ENCODE peak calls at places on chromosomes 7 and 10, in eight cellular contexts. One of them, this sample, is unnamed.

GRCh38 chr10:3935933-3936359 is 150.9 kb upstream of the KLF6 start:
- DNase-seq in CD8-positive, alpha-beta T cell: no peak
- DNase-seq in HL-60: no peak
- DNase-seq in dorsolateral prefrontal cortex: no peak
- DNase-seq in prostate gland: peak
- DNase-seq in A549: no peak
- DNase-seq in PC-3: peak
- DNase-seq in adrenal gland: no peak
- DNase-seq in this sample: peak

GRCh38 chr7:1460757-1461639 is 1.7 kb upstream of the MICALL2 start:
- DNase-seq in CD8-positive, alpha-beta T cell: no peak
- DNase-seq in A549: peak
- DNase-seq in dorsolateral prefrontal cortex: no peak
- DNase-seq in adrenal gland: peak
- DNase-seq in HL-60: peak
- DNase-seq in PC-3: peak
- DNase-seq in prostate gland: peak
- DNase-seq in this sample: peak

GRCh38 chr10:99248824-99249223 is 13.2 kb upstream of the HPSE2 start:
- DNase-seq in HL-60: no peak
- DNase-seq in CD8-positive, alpha-beta T cell: no peak
- DNase-seq in PC-3: no peak
- DNase-seq in prostate gland: no peak
- DNase-seq in dorsolateral prefrontal cortex: no peak
- DNase-seq in adrenal gland: no peak
- DNase-seq in A549: no peak
- DNase-seq in this sample: no peak

GRCh38 chr7:141993354-141993753 is 2.3 kb upstream of the MGAM start:
- DNase-seq in A549: no peak
- DNase-seq in CD8-positive, alpha-beta T cell: no peak
- DNase-seq in HL-60: no peak
- DNase-seq in dorsolateral prefrontal cortex: no peak
- DNase-seq in PC-3: no peak
- DNase-seq in adrenal gland: no peak
- DNase-seq in prostate gland: no peak
- DNase-seq in this sample: no peak

GRCh38 chr7:30091431-30092386 is 43.1 kb upstream of the MTURN start:
- DNase-seq in HL-60: no peak
- DNase-seq in adrenal gland: no peak
- DNase-seq in PC-3: peak
- DNase-seq in prostate gland: no peak
- DNase-seq in A549: peak
- DNase-seq in CD8-positive, alpha-beta T cell: no peak
- DNase-seq in dorsolateral prefrontal cortex: no peak
- DNase-seq in this sample: no peak

GRCh38 chr7:91777522-91777921 is 103.0 kb downstream of the MTERF1 start:
- DNase-seq in dorsolateral prefrontal cortex: no peak
- DNase-seq in PC-3: no peak
- DNase-seq in HL-60: no peak
- DNase-seq in CD8-positive, alpha-beta T cell: no peak
- DNase-seq in adrenal gland: no peak
- DNase-seq in prostate gland: no peak
- DNase-seq in A549: no peak
- DNase-seq in this sample: no peak

GRCh38 chr10:121536271-121536918 is 61.8 kb downstream of the FGFR2 start:
- DNase-seq in HL-60: no peak
- DNase-seq in adrenal gland: no peak
- DNase-seq in PC-3: no peak
- DNase-seq in prostate gland: no peak
- DNase-seq in CD8-positive, alpha-beta T cell: no peak
- DNase-seq in dorsolateral prefrontal cortex: peak
- DNase-seq in A549: no peak
- DNase-seq in this sample: no peak

GRCh38 chr10:129777687-129778086 is 186.4 kb downstream of the EBF3 start:
- DNase-seq in A549: no peak
- DNase-seq in dorsolateral prefrontal cortex: no peak
- DNase-seq in HL-60: no peak
- DNase-seq in PC-3: no peak
- DNase-seq in adrenal gland: no peak
- DNase-seq in prostate gland: no peak
- DNase-seq in CD8-positive, alpha-beta T cell: no peak
- DNase-seq in this sample: no peak

GRCh38 chr7:50315739-50316671 is 11.5 kb downstream of the IKZF1 start:
- DNase-seq in dorsolateral prefrontal cortex: no peak
- DNase-seq in CD8-positive, alpha-beta T cell: no peak
- DNase-seq in adrenal gland: no peak
- DNase-seq in prostate gland: no peak
- DNase-seq in A549: no peak
- DNase-seq in HL-60: no peak
- DNase-seq in PC-3: no peak
- DNase-seq in this sample: no peak

GRCh38 chr7:157415486-157415885 is 78.7 kb downstream of the DNAJB6 start:
- DNase-seq in HL-60: no peak
- DNase-seq in PC-3: no peak
- DNase-seq in A549: no peak
- DNase-seq in CD8-positive, alpha-beta T cell: no peak
- DNase-seq in prostate gland: no peak
- DNase-seq in adrenal gland: no peak
- DNase-seq in dorsolateral prefrontal cortex: no peak
- DNase-seq in this sample: no peak

GRCh38 chr10:33899578-33900531 is 565.4 kb upstream of the NRP1 start:
- DNase-seq in HL-60: no peak
- DNase-seq in A549: no peak
- DNase-seq in CD8-positive, alpha-beta T cell: no peak
- DNase-seq in PC-3: peak
- DNase-seq in adrenal gland: no peak
- DNase-seq in prostate gland: peak
- DNase-seq in dorsolateral prefrontal cortex: no peak
- DNase-seq in this sample: no peak

GRCh38 chr7:101163281-101164070 is 1.9 kb downstream of the VGF start:
- DNase-seq in CD8-positive, alpha-beta T cell: no peak
- DNase-seq in HL-60: peak
- DNase-seq in adrenal gland: no peak
- DNase-seq in A549: peak
- DNase-seq in dorsolateral prefrontal cortex: no peak
- DNase-seq in prostate gland: no peak
- DNase-seq in PC-3: peak
- DNase-seq in this sample: no peak

GRCh38 chr10:24215193-24215592 is 6.3 kb downstream of the KIAA1217 start:
- DNase-seq in prostate gland: no peak
- DNase-seq in dorsolateral prefrontal cortex: no peak
- DNase-seq in HL-60: no peak
- DNase-seq in adrenal gland: no peak
- DNase-seq in CD8-positive, alpha-beta T cell: no peak
- DNase-seq in A549: no peak
- DNase-seq in PC-3: no peak
- DNase-seq in this sample: peak
- H3K27ac ChIP-seq in prostate gland: peak
- H3K27ac ChIP-seq in dorsolateral prefrontal cortex: no peak
- H3K27ac ChIP-seq in HL-60: no peak
- H3K27ac ChIP-seq in adrenal gland: no peak
- H3K27ac ChIP-seq in CD8-positive, alpha-beta T cell: no peak
- H3K27ac ChIP-seq in A549: no peak
- H3K27ac ChIP-seq in PC-3: no peak
- H3K27ac ChIP-seq in this sample: peak

GRCh38 chr7:140225562-140226249 is 48.9 kb upstream of the KDM7A start:
- DNase-seq in adrenal gland: no peak
- DNase-seq in CD8-positive, alpha-beta T cell: peak
- DNase-seq in PC-3: no peak
- DNase-seq in prostate gland: no peak
- DNase-seq in dorsolateral prefrontal cortex: peak
- DNase-seq in HL-60: no peak
- DNase-seq in A549: no peak
- DNase-seq in this sample: no peak
- H3K27ac ChIP-seq in adrenal gland: no peak
- H3K27ac ChIP-seq in CD8-positive, alpha-beta T cell: no peak
- H3K27ac ChIP-seq in PC-3: no peak
- H3K27ac ChIP-seq in prostate gland: no peak
- H3K27ac ChIP-seq in dorsolateral prefrontal cortex: no peak
- H3K27ac ChIP-seq in HL-60: no peak
- H3K27ac ChIP-seq in A549: no peak
- H3K27ac ChIP-seq in this sample: no peak

GRCh38 chr10:44969854-44970253 is 8.8 kb downstream of the DEPP1 start:
- DNase-seq in HL-60: no peak
- DNase-seq in adrenal gland: no peak
- DNase-seq in dorsolateral prefrontal cortex: no peak
- DNase-seq in prostate gland: no peak
- DNase-seq in CD8-positive, alpha-beta T cell: no peak
- DNase-seq in PC-3: no peak
- DNase-seq in A549: no peak
- DNase-seq in this sample: no peak

GRCh38 chr10:44968101-44968886 is 8.7 kb downstream of the RASSF4 start:
- DNase-seq in HL-60: peak
- DNase-seq in CD8-positive, alpha-beta T cell: no peak
- DNase-seq in dorsolateral prefrontal cortex: no peak
- DNase-seq in A549: no peak
- DNase-seq in adrenal gland: peak
- DNase-seq in prostate gland: no peak
- DNase-seq in PC-3: no peak
- DNase-seq in this sample: no peak

GRCh38 chr10:44970812-44971395 is 7.7 kb downstream of the DEPP1 start:
- DNase-seq in adrenal gland: no peak
- DNase-seq in A549: no peak
- DNase-seq in prostate gland: no peak
- DNase-seq in dorsolateral prefrontal cortex: no peak
- DNase-seq in CD8-positive, alpha-beta T cell: no peak
- DNase-seq in PC-3: no peak
- DNase-seq in HL-60: no peak
- DNase-seq in this sample: no peak

GRCh38 chr10:44967596-44967995 is 8.0 kb downstream of the RASSF4 start:
- DNase-seq in HL-60: peak
- DNase-seq in adrenal gland: no peak
- DNase-seq in PC-3: no peak
- DNase-seq in A549: no peak
- DNase-seq in prostate gland: no peak
- DNase-seq in CD8-positive, alpha-beta T cell: no peak
- DNase-seq in dorsolateral prefrontal cortex: no peak
- DNase-seq in this sample: no peak

DNA sequence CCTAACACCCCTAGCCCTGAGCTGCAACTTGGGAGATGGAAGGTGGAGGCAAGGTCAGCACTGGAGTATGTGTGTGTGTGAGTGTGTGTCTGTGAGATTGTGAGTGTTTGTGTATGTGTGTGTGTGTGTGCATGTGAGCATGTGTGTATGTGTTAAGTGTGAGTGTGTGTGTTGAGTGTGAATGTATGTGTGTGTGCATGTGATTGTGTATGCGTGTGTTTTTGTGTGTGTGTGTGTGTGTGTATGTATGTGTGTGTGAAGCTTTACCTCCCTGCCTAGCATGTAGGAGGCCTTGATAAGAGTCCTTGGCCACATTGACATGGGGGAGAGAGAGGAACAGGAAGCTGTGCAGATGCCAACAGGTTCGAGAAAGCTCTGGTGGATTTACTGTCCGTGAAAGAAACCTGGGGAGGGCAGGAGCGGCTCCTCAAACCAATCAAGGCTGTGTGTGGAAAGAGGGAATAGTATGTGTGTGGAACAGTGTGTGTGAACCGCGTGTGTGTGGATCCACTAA is 9.3 kb downstream of the RASSF4 start:
- DNase-seq in CD8-positive, alpha-beta T cell: no peak
- DNase-seq in HL-60: peak
- DNase-seq in A549: no peak
- DNase-seq in dorsolateral prefrontal cortex: no peak
- DNase-seq in PC-3: no peak
- DNase-seq in prostate gland: no peak
- DNase-seq in adrenal gland: no peak
- DNase-seq in this sample: no peak
- H3K27ac ChIP-seq in CD8-positive, alpha-beta T cell: no peak
- H3K27ac ChIP-seq in HL-60: peak
- H3K27ac ChIP-seq in A549: no peak
- H3K27ac ChIP-seq in dorsolateral prefrontal cortex: peak
- H3K27ac ChIP-seq in PC-3: no peak
- H3K27ac ChIP-seq in prostate gland: no peak
- H3K27ac ChIP-seq in adrenal gland: no peak
- H3K27ac ChIP-seq in this sample: no peak

GRCh38 chr10:51786684-51787035 is 87.3 kb upstream of the CSTF2T start:
- DNase-seq in HL-60: no peak
- DNase-seq in CD8-positive, alpha-beta T cell: no peak
- DNase-seq in dorsolateral prefrontal cortex: no peak
- DNase-seq in PC-3: no peak
- DNase-seq in prostate gland: no peak
- DNase-seq in A549: no peak
- DNase-seq in adrenal gland: no peak
- DNase-seq in this sample: no peak
- H3K27ac ChIP-seq in HL-60: no peak
- H3K27ac ChIP-seq in CD8-positive, alpha-beta T cell: no peak
- H3K27ac ChIP-seq in dorsolateral prefrontal cortex: no peak
- H3K27ac ChIP-seq in PC-3: no peak
- H3K27ac ChIP-seq in prostate gland: no peak
- H3K27ac ChIP-seq in A549: no peak
- H3K27ac ChIP-seq in adrenal gland: no peak
- H3K27ac ChIP-seq in this sample: no peak

GRCh38 chr10:73404690-73405089 is 9.2 kb downstream of the ANXA7 start:
- DNase-seq in A549: no peak
- DNase-seq in CD8-positive, alpha-beta T cell: no peak
- DNase-seq in adrenal gland: no peak
- DNase-seq in prostate gland: no peak
- DNase-seq in dorsolateral prefrontal cortex: no peak
- DNase-seq in HL-60: no peak
- DNase-seq in PC-3: no peak
- DNase-seq in this sample: no peak

GRCh38 chr10:73398024-73398423 is 15.8 kb downstream of the ANXA7 start:
- DNase-seq in dorsolateral prefrontal cortex: no peak
- DNase-seq in A549: peak
- DNase-seq in prostate gland: no peak
- DNase-seq in CD8-positive, alpha-beta T cell: no peak
- DNase-seq in adrenal gland: no peak
- DNase-seq in HL-60: no peak
- DNase-seq in PC-3: peak
- DNase-seq in this sample: no peak

GRCh38 chr10:73401636-73402035 is 12.2 kb downstream of the ANXA7 start:
- DNase-seq in dorsolateral prefrontal cortex: no peak
- DNase-seq in prostate gland: no peak
- DNase-seq in A549: no peak
- DNase-seq in adrenal gland: no peak
- DNase-seq in HL-60: no peak
- DNase-seq in PC-3: no peak
- DNase-seq in CD8-positive, alpha-beta T cell: no peak
- DNase-seq in this sample: no peak

GRCh38 chr10:73399054-73399453 is 14.8 kb downstream of the ANXA7 start:
- DNase-seq in A549: no peak
- DNase-seq in PC-3: no peak
- DNase-seq in CD8-positive, alpha-beta T cell: no peak
- DNase-seq in HL-60: no peak
- DNase-seq in dorsolateral prefrontal cortex: no peak
- DNase-seq in adrenal gland: no peak
- DNase-seq in prostate gland: no peak
- DNase-seq in this sample: no peak
- H3K27ac ChIP-seq in A549: no peak
- H3K27ac ChIP-seq in PC-3: no peak
- H3K27ac ChIP-seq in CD8-positive, alpha-beta T cell: no peak
- H3K27ac ChIP-seq in HL-60: no peak
- H3K27ac ChIP-seq in dorsolateral prefrontal cortex: no peak
- H3K27ac ChIP-seq in adrenal gland: no peak
- H3K27ac ChIP-seq in prostate gland: no peak
- H3K27ac ChIP-seq in this sample: no peak